ENCODE peak calls at places on chromosomes 11 and 22, in four cellular contexts. One of them, this sample, is unnamed.

GRCh38 chr22:35195821-35196220 is 61.5 kb upstream of the HMGXB4 start:
- DNase-seq in CD8-positive, alpha-beta memory T cell: no peak
- DNase-seq in Right ventricle myocardium superior: no peak
- DNase-seq in cardiac septum: no peak
- DNase-seq in this sample: no peak

GRCh38 chr11:70351646-70352045 is 46.7 kb upstream of the CTTN start:
- DNase-seq in cardiac septum: no peak
- DNase-seq in Right ventricle myocardium superior: no peak
- DNase-seq in CD8-positive, alpha-beta memory T cell: no peak
- DNase-seq in this sample: no peak

GRCh38 chr11:45180888-45181594 is 34.6 kb downstream of the PRDM11 start:
- DNase-seq in Right ventricle myocardium superior: peak
- DNase-seq in CD8-positive, alpha-beta memory T cell: no peak
- DNase-seq in cardiac septum: no peak
- DNase-seq in this sample: peak

GRCh38 chr11:63933459-63933858 is 5.3 kb upstream of the NAA40 start:
- DNase-seq in Right ventricle myocardium superior: no peak
- DNase-seq in cardiac septum: no peak
- DNase-seq in CD8-positive, alpha-beta memory T cell: no peak
- DNase-seq in this sample: no peak

GRCh38 chr22:44085743-44086741 is 61.9 kb downstream of the PARVB start:
- DNase-seq in cardiac septum: peak
- DNase-seq in Right ventricle myocardium superior: peak
- DNase-seq in CD8-positive, alpha-beta memory T cell: no peak
- DNase-seq in this sample: peak

GRCh38 chr11:113457784-113458183 is 17.4 kb downstream of the DRD2 start:
- DNase-seq in Right ventricle myocardium superior: no peak
- DNase-seq in cardiac septum: no peak
- DNase-seq in CD8-positive, alpha-beta memory T cell: no peak
- DNase-seq in this sample: no peak

GRCh38 chr11:2530131-2530854 is 85.5 kb downstream of the KCNQ1 start:
- DNase-seq in Right ventricle myocardium superior: peak
- DNase-seq in CD8-positive, alpha-beta memory T cell: no peak
- DNase-seq in cardiac septum: peak
- DNase-seq in this sample: no peak

GRCh38 chr11:110295086-110295485 is 1.3 kb downstream of the RDX start:
- DNase-seq in CD8-positive, alpha-beta memory T cell: no peak
- DNase-seq in cardiac septum: no peak
- DNase-seq in Right ventricle myocardium superior: no peak
- DNase-seq in this sample: no peak

GRCh38 chr22:50419116-50419515 is 55.7 kb downstream of the SBF1 start:
- DNase-seq in Right ventricle myocardium superior: peak
- DNase-seq in CD8-positive, alpha-beta memory T cell: no peak
- DNase-seq in cardiac septum: no peak
- DNase-seq in this sample: no peak

GRCh38 chr11:114264381-114264780 is 31.8 kb upstream of the NNMT start:
- DNase-seq in Right ventricle myocardium superior: no peak
- DNase-seq in cardiac septum: no peak
- DNase-seq in CD8-positive, alpha-beta memory T cell: no peak
- DNase-seq in this sample: no peak

GRCh38 chr11:65780770-65781151 is at the start of gene AP5B1:
- DNase-seq in cardiac septum: peak
- DNase-seq in Right ventricle myocardium superior: peak
- DNase-seq in CD8-positive, alpha-beta memory T cell: peak
- DNase-seq in this sample: peak

This sample was measured in naive B cell.